ENCODE peak calls at places on chromosomes 4 and X, in ten cellular contexts. B is NCI-H774; M is coronary artery; N is effector memory CD4-positive, alpha-beta T cell; X is HFFc6; F is ACHN; Q is AG10803; R is transverse colon; Y is B cell; L is activated CD8-positive, alpha-beta memory T cell treated with anti-CD3 and anti-CD28 coated beads for 4 hours. C is an unnamed sample.

GRCh38 chrX:9578083-9578779 is 113.4 kb downstream of the TBL1X start:
- DNase-seq in B (no peak), M (no peak), N (no peak), X (no peak), F (no peak), Q (no peak), R (no peak), Y (no peak), L (no peak), C (no peak)

GRCh38 chr4:15774020-15774420 is 4.1 kb upstream of the CD38 start:
- DNase-seq in B (no peak), M (no peak), N (no peak), X (no peak), F (no peak), Q (peak; percentile 13), R (no peak), Y (no peak), L (no peak), C (no peak)

GRCh38 chr4:41080964-41081363 is 133.4 kb downstream of the APBB2 start:
- DNase-seq in B (no peak), M (no peak), N (no peak), X (no peak), F (no peak), Q (no peak), R (no peak), Y (no peak), L (no peak), C (no peak)

GRCh38 chr4:57100979-57101629 is 9.1 kb downstream of the IGFBP7 start:
- DNase-seq in B (no peak), M (no peak), N (no peak), X (no peak), F (no peak), Q (peak; percentile 45), R (no peak), Y (no peak), L (no peak), C (no peak)

GRCh38 chr4:173442223-173442932 is 43.5 kb upstream of the SCRG1 start:
- DNase-seq in B (no peak), M (no peak), N (no peak), X (no peak), F (no peak), Q (no peak), R (no peak), Y (no peak), L (no peak), C (no peak)

GRCh38 chr4:173254646-173255045 is 79.5 kb downstream of the HMGB2 start:
- DNase-seq in B (no peak), M (no peak), N (no peak), X (no peak), F (no peak), Q (no peak), R (no peak), Y (no peak), L (no peak), C (no peak)

GRCh38 chrX:30620980-30621716 is 32.1 kb upstream of the GK start:
- DNase-seq in B (no peak), M (no peak), N (no peak), X (peak; percentile 82), F (peak; percentile 30), Q (peak; percentile 88), R (no peak), Y (no peak), L (no peak), C (no peak)

GRCh38 chr4:54585321-54586000 is 72.3 kb upstream of the KIT start:
- DNase-seq in B (no peak), M (no peak), N (no peak), X (peak; percentile 72), F (no peak), Q (peak; percentile 34), R (no peak), Y (no peak), L (no peak), C (no peak)

GRCh38 chr4:110616162-110617062 is 6.5 kb downstream of the PITX2 start:
- DNase-seq in B (no peak), M (no peak), N (no peak), X (no peak), F (no peak), Q (no peak), R (no peak), Y (no peak), L (no peak), C (no peak)

GRCh38 chr4:3243066-3243775 is 5.7 kb upstream of the MSANTD1 start:
- DNase-seq in B (no peak), M (no peak), N (no peak), X (no peak), F (no peak), Q (no peak), R (no peak), Y (no peak), L (no peak), C (no peak)

GRCh38 chr4:3420606-3420955 is 21.2 kb upstream of the HGFAC start:
- DNase-seq in B (no peak), M (no peak), N (no peak), X (no peak), F (no peak), Q (no peak), R (no peak), Y (no peak), L (no peak), C (no peak)